ENCODE peak calls at places on chromosomes 13 and 19, in ten cellular contexts. One of them, this sample, is unnamed.

GRCh38 chr13:90717451-90717936 is 630.0 kb upstream of the MIR17HG start:
- DNase-seq in GM23248: peak; percentile 93
- DNase-seq in fibroblast of lung: peak; percentile 68
- DNase-seq in PC-3: peak; percentile 57
- DNase-seq in GM23338: peak; percentile 49
- DNase-seq in hepatocyte: peak; percentile 45
- DNase-seq in GM12878: no peak
- DNase-seq in neural progenitor cell: peak; percentile 86
- DNase-seq in astrocyte: peak; percentile 97
- DNase-seq in mammary epithelial cell: peak; percentile 76
- DNase-seq in this sample: peak; percentile 5

GRCh38 chr19:23002690-23003422 is at the start of gene ZNF728:
- DNase-seq in mammary epithelial cell: no peak
- DNase-seq in GM12878: no peak
- DNase-seq in hepatocyte: no peak
- DNase-seq in neural progenitor cell: no peak
- DNase-seq in astrocyte: no peak
- DNase-seq in GM23338: no peak
- DNase-seq in GM23248: no peak
- DNase-seq in fibroblast of lung: no peak
- DNase-seq in PC-3: no peak
- DNase-seq in this sample: no peak

GRCh38 chr13:82569581-82569980 is 1312.7 kb downstream of the SLITRK1 start:
- DNase-seq in fibroblast of lung: no peak
- DNase-seq in GM23338: no peak
- DNase-seq in GM23248: no peak
- DNase-seq in GM12878: no peak
- DNase-seq in astrocyte: peak; percentile 2
- DNase-seq in hepatocyte: no peak
- DNase-seq in mammary epithelial cell: no peak
- DNase-seq in PC-3: no peak
- DNase-seq in neural progenitor cell: no peak
- DNase-seq in this sample: no peak

GRCh38 chr19:48551437-48552302 is at the start of gene SULT2B1:
- DNase-seq in GM23248: no peak
- DNase-seq in GM12878: no peak
- DNase-seq in neural progenitor cell: no peak
- DNase-seq in mammary epithelial cell: peak; percentile 28
- DNase-seq in GM23338: no peak
- DNase-seq in PC-3: peak; percentile 59
- DNase-seq in hepatocyte: no peak
- DNase-seq in fibroblast of lung: no peak
- DNase-seq in astrocyte: no peak
- DNase-seq in this sample: peak; percentile 89

GRCh38 chr19:48499352-48500090 is 12.1 kb downstream of the LMTK3 start:
- DNase-seq in PC-3: no peak
- DNase-seq in hepatocyte: peak; percentile 8
- DNase-seq in GM23248: no peak
- DNase-seq in GM12878: no peak
- DNase-seq in fibroblast of lung: no peak
- DNase-seq in GM23338: no peak
- DNase-seq in astrocyte: no peak
- DNase-seq in neural progenitor cell: no peak
- DNase-seq in mammary epithelial cell: no peak
- DNase-seq in this sample: no peak

GRCh38 chr19:40192758-40193586 is 1.7 kb downstream of the MAP3K10 start:
- DNase-seq in astrocyte: no peak
- DNase-seq in GM12878: no peak
- DNase-seq in GM23338: peak; percentile 19
- DNase-seq in mammary epithelial cell: no peak
- DNase-seq in hepatocyte: no peak
- DNase-seq in neural progenitor cell: no peak
- DNase-seq in fibroblast of lung: no peak
- DNase-seq in GM23248: peak; percentile 25
- DNase-seq in PC-3: no peak
- DNase-seq in this sample: no peak

GRCh38 chr13:112624602-112625430 is 36.9 kb upstream of the TUBGCP3 start:
- DNase-seq in GM12878: no peak
- DNase-seq in mammary epithelial cell: no peak
- DNase-seq in astrocyte: no peak
- DNase-seq in PC-3: no peak
- DNase-seq in GM23248: no peak
- DNase-seq in GM23338: no peak
- DNase-seq in neural progenitor cell: no peak
- DNase-seq in hepatocyte: no peak
- DNase-seq in fibroblast of lung: no peak
- DNase-seq in this sample: no peak

GRCh38 chr13:98773921-98774320 is 21.4 kb upstream of the SLC15A1 start:
- DNase-seq in mammary epithelial cell: no peak
- DNase-seq in fibroblast of lung: no peak
- DNase-seq in GM12878: no peak
- DNase-seq in PC-3: no peak
- DNase-seq in GM23248: no peak
- DNase-seq in GM23338: no peak
- DNase-seq in neural progenitor cell: no peak
- DNase-seq in hepatocyte: no peak
- DNase-seq in astrocyte: no peak
- DNase-seq in this sample: no peak

GRCh38 chr13:74206061-74206561 is 71.9 kb upstream of the KLF12 start:
- DNase-seq in neural progenitor cell: peak; percentile 32
- DNase-seq in GM23338: peak; percentile 11
- DNase-seq in mammary epithelial cell: peak; percentile 55
- DNase-seq in GM23248: peak; percentile 74
- DNase-seq in astrocyte: peak; percentile 96
- DNase-seq in fibroblast of lung: peak; percentile 70
- DNase-seq in hepatocyte: no peak
- DNase-seq in GM12878: no peak
- DNase-seq in PC-3: peak; percentile 3
- DNase-seq in this sample: no peak

GRCh38 chr13:91774397-91774796 is 376.0 kb downstream of the GPC5 start:
- DNase-seq in GM12878: no peak
- DNase-seq in astrocyte: no peak
- DNase-seq in GM23248: no peak
- DNase-seq in neural progenitor cell: no peak
- DNase-seq in hepatocyte: no peak
- DNase-seq in GM23338: peak; percentile 2
- DNase-seq in PC-3: no peak
- DNase-seq in mammary epithelial cell: no peak
- DNase-seq in fibroblast of lung: no peak
- DNase-seq in this sample: no peak

GRCh38 chr19:19165396-19165795 is 4.7 kb downstream of the MEF2B start:
- DNase-seq in neural progenitor cell: no peak
- DNase-seq in fibroblast of lung: no peak
- DNase-seq in PC-3: no peak
- DNase-seq in GM12878: no peak
- DNase-seq in astrocyte: no peak
- DNase-seq in GM23248: no peak
- DNase-seq in GM23338: no peak
- DNase-seq in mammary epithelial cell: no peak
- DNase-seq in hepatocyte: no peak
- DNase-seq in this sample: no peak

GRCh38 chr19:19157808-19158207 is 12.3 kb downstream of the MEF2B start:
- DNase-seq in PC-3: no peak
- DNase-seq in mammary epithelial cell: no peak
- DNase-seq in hepatocyte: no peak
- DNase-seq in astrocyte: no peak
- DNase-seq in neural progenitor cell: no peak
- DNase-seq in GM23248: no peak
- DNase-seq in fibroblast of lung: no peak
- DNase-seq in GM23338: no peak
- DNase-seq in GM12878: no peak
- DNase-seq in this sample: no peak

GRCh38 chr19:19159534-19159933 is 10.5 kb downstream of the MEF2B start:
- DNase-seq in PC-3: no peak
- DNase-seq in fibroblast of lung: no peak
- DNase-seq in astrocyte: no peak
- DNase-seq in neural progenitor cell: no peak
- DNase-seq in GM12878: no peak
- DNase-seq in hepatocyte: no peak
- DNase-seq in mammary epithelial cell: no peak
- DNase-seq in GM23248: no peak
- DNase-seq in GM23338: no peak
- DNase-seq in this sample: no peak

GRCh38 chr19:19162495-19162894 is 7.6 kb downstream of the MEF2B start:
- DNase-seq in neural progenitor cell: no peak
- DNase-seq in GM23248: no peak
- DNase-seq in fibroblast of lung: no peak
- DNase-seq in PC-3: no peak
- DNase-seq in GM23338: no peak
- DNase-seq in mammary epithelial cell: no peak
- DNase-seq in astrocyte: no peak
- DNase-seq in hepatocyte: no peak
- DNase-seq in GM12878: no peak
- DNase-seq in this sample: no peak

DNA sequence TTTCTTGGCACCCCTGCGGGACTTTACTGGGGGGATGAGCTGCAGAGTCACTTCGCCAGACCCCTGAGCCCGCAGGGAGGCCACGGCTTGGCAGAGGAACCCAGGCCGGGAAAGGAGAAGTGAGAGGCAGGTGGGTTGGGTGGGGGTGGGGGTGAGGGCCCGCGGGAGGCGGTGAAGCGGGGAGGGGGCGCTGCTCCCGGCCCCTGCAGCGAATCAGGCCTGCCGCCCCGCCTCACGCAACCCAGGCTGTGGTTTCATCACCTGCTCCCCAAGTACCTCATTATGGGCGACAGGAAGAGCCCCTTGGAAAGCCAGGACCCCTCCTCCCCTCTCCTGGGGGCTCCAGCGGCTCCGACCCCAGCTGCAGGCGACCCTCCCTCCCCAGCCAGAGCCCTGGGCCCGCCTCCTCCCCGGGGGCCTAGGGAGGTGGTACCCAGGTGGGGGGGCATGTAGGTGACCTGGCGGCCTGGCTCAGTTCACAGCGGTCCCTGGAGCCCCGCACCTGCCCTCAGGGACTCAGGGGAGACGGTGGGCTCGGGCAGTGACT is 9.5 kb downstream of the MEF2B start:
- DNase-seq in GM23248: no peak
- DNase-seq in hepatocyte: no peak
- DNase-seq in PC-3: no peak
- DNase-seq in neural progenitor cell: no peak
- DNase-seq in astrocyte: no peak
- DNase-seq in GM23338: peak; percentile 83
- DNase-seq in GM12878: no peak
- DNase-seq in mammary epithelial cell: no peak
- DNase-seq in fibroblast of lung: no peak
- DNase-seq in this sample: no peak
- H4K20me1 ChIP-seq in GM23248: no peaks in the 10 kb centered on the region
- H4K20me1 ChIP-seq in hepatocyte: no peaks in the 10 kb centered on the region
- H4K20me1 ChIP-seq in PC-3: no peaks in the 10 kb centered on the region
- H4K20me1 ChIP-seq in neural progenitor cell: no peaks in the 10 kb centered on the region
- H4K20me1 ChIP-seq in astrocyte: peaks cover 3% of the 10 kb centered on the region
- H4K20me1 ChIP-seq in GM23338: no peaks in the 10 kb centered on the region
- H4K20me1 ChIP-seq in GM12878: no peaks in the 10 kb centered on the region
- H4K20me1 ChIP-seq in mammary epithelial cell: no peaks in the 10 kb centered on the region
- H4K20me1 ChIP-seq in fibroblast of lung: no peaks in the 10 kb centered on the region
- H4K20me1 ChIP-seq in this sample: no peaks in the 10 kb centered on the region

GRCh38 chr13:65866138-65866537 is 1364.0 kb downstream of the PCDH9 start:
- DNase-seq in hepatocyte: no peak
- DNase-seq in GM12878: no peak
- DNase-seq in neural progenitor cell: no peak
- DNase-seq in GM23248: no peak
- DNase-seq in PC-3: no peak
- DNase-seq in mammary epithelial cell: no peak
- DNase-seq in astrocyte: no peak
- DNase-seq in fibroblast of lung: no peak
- DNase-seq in GM23338: no peak
- DNase-seq in this sample: no peak

GRCh38 chr13:65868106-65868505 is 1362.0 kb downstream of the PCDH9 start:
- DNase-seq in GM23338: no peak
- DNase-seq in neural progenitor cell: no peak
- DNase-seq in fibroblast of lung: no peak
- DNase-seq in GM23248: no peak
- DNase-seq in GM12878: no peak
- DNase-seq in hepatocyte: no peak
- DNase-seq in astrocyte: no peak
- DNase-seq in mammary epithelial cell: no peak
- DNase-seq in PC-3: no peak
- DNase-seq in this sample: no peak

DNA sequence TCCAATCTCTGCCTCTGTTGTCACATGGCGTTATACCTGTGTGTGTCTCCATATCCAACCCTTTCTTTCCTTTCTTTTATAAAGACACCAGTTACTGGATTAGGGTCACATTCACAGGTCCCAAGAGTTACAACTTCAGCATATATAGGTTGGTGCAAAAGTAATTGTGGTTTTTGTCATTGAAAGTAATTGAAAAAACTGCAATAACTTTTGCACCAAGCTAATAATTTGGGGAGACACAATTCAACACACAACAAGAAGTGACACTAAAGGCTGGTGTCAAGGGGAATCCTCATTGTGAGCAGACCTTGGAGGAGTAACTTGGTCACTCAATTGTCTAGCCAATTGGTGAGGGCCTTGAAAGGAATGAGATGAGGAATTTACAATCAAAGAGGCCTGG is 1366.1 kb downstream of the PCDH9 start:
- DNase-seq in neural progenitor cell: no peak
- DNase-seq in fibroblast of lung: no peak
- DNase-seq in GM23248: no peak
- DNase-seq in GM23338: no peak
- DNase-seq in astrocyte: no peak
- DNase-seq in mammary epithelial cell: no peak
- DNase-seq in hepatocyte: no peak
- DNase-seq in PC-3: no peak
- DNase-seq in GM12878: no peak
- DNase-seq in this sample: no peak
- H2AFZ ChIP-seq in neural progenitor cell: no peak overlapping the region
- H2AFZ ChIP-seq in fibroblast of lung: no peak overlapping the region
- H2AFZ ChIP-seq in GM23248: no peak overlapping the region
- H2AFZ ChIP-seq in GM23338: no peak overlapping the region
- H2AFZ ChIP-seq in astrocyte: no peak overlapping the region
- H2AFZ ChIP-seq in mammary epithelial cell: no peak overlapping the region
- H2AFZ ChIP-seq in hepatocyte: no peak overlapping the region
- H2AFZ ChIP-seq in PC-3: no peak overlapping the region
- H2AFZ ChIP-seq in GM12878: no peak overlapping the region
- H2AFZ ChIP-seq in this sample: no peak overlapping the region

DNA sequence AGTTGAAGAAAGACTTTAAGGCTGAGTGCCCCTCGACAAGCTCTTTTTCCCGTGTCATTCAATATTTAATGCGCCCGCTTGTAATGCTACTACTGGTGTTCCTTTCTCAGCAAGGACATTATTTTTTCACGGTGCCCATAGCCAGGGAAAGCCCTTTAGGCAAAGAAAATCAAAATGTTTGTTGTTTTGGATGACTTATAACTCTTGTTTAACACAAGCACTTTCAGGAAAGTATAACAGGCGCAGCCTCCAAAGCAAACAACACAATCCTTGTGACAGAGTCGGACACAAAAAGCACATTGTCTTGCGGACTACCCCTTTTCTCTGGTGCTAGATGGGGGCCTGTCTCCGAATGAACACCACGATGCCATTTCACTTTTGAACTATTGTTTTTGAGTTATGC is 12.4 kb downstream of the ZIC5 start:
- DNase-seq in GM23248: no peak
- DNase-seq in hepatocyte: no peak
- DNase-seq in fibroblast of lung: no peak
- DNase-seq in astrocyte: no peak
- DNase-seq in GM12878: no peak
- DNase-seq in GM23338: peak; percentile 25
- DNase-seq in neural progenitor cell: peak; percentile 59
- DNase-seq in PC-3: no peak
- DNase-seq in mammary epithelial cell: no peak
- DNase-seq in this sample: no peak
- TF ChIP-seq EZH2 in GM23248: no peak
- TF ChIP-seq EZH2 in hepatocyte: peak; percentile 89
- TF ChIP-seq EZH2 in fibroblast of lung: peak; percentile 16
- TF ChIP-seq EZH2 in astrocyte: no peak
- TF ChIP-seq EZH2 in GM12878: no peak
- TF ChIP-seq EZH2 in GM23338: peak; percentile 69
- TF ChIP-seq EZH2 in neural progenitor cell: no peak
- TF ChIP-seq EZH2 in PC-3: no peak
- TF ChIP-seq EZH2 in mammary epithelial cell: peak; percentile 67
- TF ChIP-seq EZH2 in this sample: no peak

GRCh38 chr13:37392389-37392788 is 206.2 kb downstream of the POSTN start:
- DNase-seq in GM12878: no peak
- DNase-seq in mammary epithelial cell: no peak
- DNase-seq in fibroblast of lung: no peak
- DNase-seq in hepatocyte: no peak
- DNase-seq in PC-3: no peak
- DNase-seq in astrocyte: no peak
- DNase-seq in GM23248: no peak
- DNase-seq in GM23338: no peak
- DNase-seq in neural progenitor cell: no peak
- DNase-seq in this sample: no peak
- H4K20me1 ChIP-seq in GM12878: no peaks in the 10 kb centered on the region
- H4K20me1 ChIP-seq in mammary epithelial cell: no peaks in the 10 kb centered on the region
- H4K20me1 ChIP-seq in fibroblast of lung: no peaks in the 10 kb centered on the region
- H4K20me1 ChIP-seq in hepatocyte: no peaks in the 10 kb centered on the region
- H4K20me1 ChIP-seq in PC-3: no peaks in the 10 kb centered on the region
- H4K20me1 ChIP-seq in astrocyte: no peaks in the 10 kb centered on the region
- H4K20me1 ChIP-seq in GM23248: no peaks in the 10 kb centered on the region
- H4K20me1 ChIP-seq in GM23338: no peaks in the 10 kb centered on the region
- H4K20me1 ChIP-seq in neural progenitor cell: no peaks in the 10 kb centered on the region
- H4K20me1 ChIP-seq in this sample: no peaks in the 10 kb centered on the region